ENCODE peak calls at places on chromosomes 5 and 9, in nine cellular contexts. One of them, this sample, is unnamed.

GRCh38 chr5:116320486-116320885 is 235.7 kb downstream of the COMMD10 start:
- DNase-seq in EL: no peak
- DNase-seq in heart right ventricle: peak; percentile 16
- DNase-seq in fibroblast of lung: peak; percentile 52
- DNase-seq in NCI-H345: no peak
- DNase-seq in activated T-cell treated with anti-CD3 and anti-CD28 coated beads, Interleukin-2, amount 50 U/mL, for 1 hour: no peak
- DNase-seq in psoas muscle: no peak
- DNase-seq in body of pancreas: no peak
- DNase-seq in AG04449: peak; percentile 3
- DNase-seq in this sample: no peak

GRCh38 chr5:88203977-88204735 is 64.5 kb downstream of the TMEM161B start:
- DNase-seq in EL: no peak
- DNase-seq in heart right ventricle: no peak
- DNase-seq in fibroblast of lung: no peak
- DNase-seq in NCI-H345: no peak
- DNase-seq in activated T-cell treated with anti-CD3 and anti-CD28 coated beads, Interleukin-2, amount 50 U/mL, for 1 hour: no peak
- DNase-seq in psoas muscle: no peak
- DNase-seq in body of pancreas: no peak
- DNase-seq in AG04449: no peak
- DNase-seq in this sample: no peak

GRCh38 chr9:133103183-133103986 is 17.7 kb downstream of the RALGDS start:
- DNase-seq in EL: peak; percentile 49
- DNase-seq in heart right ventricle: peak; percentile 61
- DNase-seq in fibroblast of lung: peak; percentile 32
- DNase-seq in NCI-H345: peak; percentile 25
- DNase-seq in activated T-cell treated with anti-CD3 and anti-CD28 coated beads, Interleukin-2, amount 50 U/mL, for 1 hour: peak; percentile 67
- DNase-seq in psoas muscle: peak; percentile 76
- DNase-seq in body of pancreas: peak; percentile 78
- DNase-seq in AG04449: no peak
- DNase-seq in this sample: peak; percentile 78

GRCh38 chr5:141529002-141529401 is 40.1 kb downstream of the PCDHGC5 start:
- DNase-seq in EL: peak; percentile 69
- DNase-seq in heart right ventricle: peak; percentile 58
- DNase-seq in fibroblast of lung: peak; percentile 81
- DNase-seq in NCI-H345: no peak
- DNase-seq in activated T-cell treated with anti-CD3 and anti-CD28 coated beads, Interleukin-2, amount 50 U/mL, for 1 hour: no peak
- DNase-seq in psoas muscle: peak; percentile 58
- DNase-seq in body of pancreas: peak; percentile 38
- DNase-seq in AG04449: no peak
- DNase-seq in this sample: peak; percentile 47

GRCh38 chr9:34554211-34555001 is 31.6 kb upstream of the ENHO start:
- DNase-seq in EL: no peak
- DNase-seq in heart right ventricle: no peak
- DNase-seq in fibroblast of lung: no peak
- DNase-seq in NCI-H345: peak; percentile 88
- DNase-seq in activated T-cell treated with anti-CD3 and anti-CD28 coated beads, Interleukin-2, amount 50 U/mL, for 1 hour: no peak
- DNase-seq in psoas muscle: no peak
- DNase-seq in body of pancreas: no peak
- DNase-seq in AG04449: no peak
- DNase-seq in this sample: no peak

GRCh38 chr5:147880461-147880860 is 1.9 kb downstream of the SCGB3A2 start:
- DNase-seq in EL: no peak
- DNase-seq in heart right ventricle: no peak
- DNase-seq in fibroblast of lung: no peak
- DNase-seq in NCI-H345: no peak
- DNase-seq in activated T-cell treated with anti-CD3 and anti-CD28 coated beads, Interleukin-2, amount 50 U/mL, for 1 hour: no peak
- DNase-seq in psoas muscle: no peak
- DNase-seq in body of pancreas: no peak
- DNase-seq in AG04449: no peak
- DNase-seq in this sample: no peak

GRCh38 chr5:145619806-145620205 is 215.3 kb downstream of the PRELID2 start:
- DNase-seq in EL: peak; percentile 3
- DNase-seq in heart right ventricle: no peak
- DNase-seq in fibroblast of lung: peak; percentile 2
- DNase-seq in NCI-H345: no peak
- DNase-seq in activated T-cell treated with anti-CD3 and anti-CD28 coated beads, Interleukin-2, amount 50 U/mL, for 1 hour: no peak
- DNase-seq in psoas muscle: no peak
- DNase-seq in body of pancreas: no peak
- DNase-seq in AG04449: no peak
- DNase-seq in this sample: no peak

GRCh38 chr5:124527220-124527991 is 219.0 kb downstream of the ZNF608 start:
- DNase-seq in EL: no peak
- DNase-seq in heart right ventricle: no peak
- DNase-seq in fibroblast of lung: peak; percentile 42
- DNase-seq in NCI-H345: no peak
- DNase-seq in activated T-cell treated with anti-CD3 and anti-CD28 coated beads, Interleukin-2, amount 50 U/mL, for 1 hour: no peak
- DNase-seq in psoas muscle: no peak
- DNase-seq in body of pancreas: no peak
- DNase-seq in AG04449: no peak
- DNase-seq in this sample: no peak

GRCh38 chr5:165504716-165505115 is 1999.3 kb downstream of the MAT2B start:
- DNase-seq in EL: no peak
- DNase-seq in heart right ventricle: no peak
- DNase-seq in fibroblast of lung: no peak
- DNase-seq in NCI-H345: no peak
- DNase-seq in activated T-cell treated with anti-CD3 and anti-CD28 coated beads, Interleukin-2, amount 50 U/mL, for 1 hour: no peak
- DNase-seq in psoas muscle: no peak
- DNase-seq in body of pancreas: no peak
- DNase-seq in AG04449: no peak
- DNase-seq in this sample: no peak

GRCh38 chr5:168155585-168155984 is 135.9 kb upstream of the WWC1 start:
- DNase-seq in EL: no peak
- DNase-seq in heart right ventricle: no peak
- DNase-seq in fibroblast of lung: no peak
- DNase-seq in NCI-H345: no peak
- DNase-seq in activated T-cell treated with anti-CD3 and anti-CD28 coated beads, Interleukin-2, amount 50 U/mL, for 1 hour: no peak
- DNase-seq in psoas muscle: no peak
- DNase-seq in body of pancreas: no peak
- DNase-seq in AG04449: no peak
- DNase-seq in this sample: no peak

GRCh38 chr9:105158020-105158419 is 86.4 kb upstream of the SLC44A1 start:
- DNase-seq in EL: no peak
- DNase-seq in heart right ventricle: no peak
- DNase-seq in fibroblast of lung: no peak
- DNase-seq in NCI-H345: no peak
- DNase-seq in activated T-cell treated with anti-CD3 and anti-CD28 coated beads, Interleukin-2, amount 50 U/mL, for 1 hour: no peak
- DNase-seq in psoas muscle: no peak
- DNase-seq in body of pancreas: no peak
- DNase-seq in AG04449: no peak
- DNase-seq in this sample: no peak

GRCh38 chr9:100739666-100740065 is 161.8 kb downstream of the CAVIN4 start:
- DNase-seq in EL: no peak
- DNase-seq in heart right ventricle: no peak
- DNase-seq in fibroblast of lung: no peak
- DNase-seq in NCI-H345: no peak
- DNase-seq in activated T-cell treated with anti-CD3 and anti-CD28 coated beads, Interleukin-2, amount 50 U/mL, for 1 hour: no peak
- DNase-seq in psoas muscle: no peak
- DNase-seq in body of pancreas: no peak
- DNase-seq in AG04449: no peak
- DNase-seq in this sample: no peak

GRCh38 chr5:179862891-179863290 is 4.3 kb upstream of the MRNIP start:
- DNase-seq in EL: no peak
- DNase-seq in heart right ventricle: no peak
- DNase-seq in fibroblast of lung: no peak
- DNase-seq in NCI-H345: no peak
- DNase-seq in activated T-cell treated with anti-CD3 and anti-CD28 coated beads, Interleukin-2, amount 50 U/mL, for 1 hour: no peak
- DNase-seq in psoas muscle: no peak
- DNase-seq in body of pancreas: no peak
- DNase-seq in AG04449: no peak
- DNase-seq in this sample: no peak

GRCh38 chr5:111551120-111551519 is 38.8 kb upstream of the STARD4 start:
- DNase-seq in EL: no peak
- DNase-seq in heart right ventricle: no peak
- DNase-seq in fibroblast of lung: no peak
- DNase-seq in NCI-H345: no peak
- DNase-seq in activated T-cell treated with anti-CD3 and anti-CD28 coated beads, Interleukin-2, amount 50 U/mL, for 1 hour: no peak
- DNase-seq in psoas muscle: no peak
- DNase-seq in body of pancreas: no peak
- DNase-seq in AG04449: no peak
- DNase-seq in this sample: no peak

GRCh38 chr9:99003308-99003707 is 59.6 kb downstream of the COL15A1 start:
- DNase-seq in EL: no peak
- DNase-seq in heart right ventricle: no peak
- DNase-seq in fibroblast of lung: no peak
- DNase-seq in NCI-H345: no peak
- DNase-seq in activated T-cell treated with anti-CD3 and anti-CD28 coated beads, Interleukin-2, amount 50 U/mL, for 1 hour: no peak
- DNase-seq in psoas muscle: no peak
- DNase-seq in body of pancreas: no peak
- DNase-seq in AG04449: no peak
- DNase-seq in this sample: no peak

GRCh38 chr5:67493676-67494075 is 297.1 kb upstream of the CD180 start:
- DNase-seq in EL: peak; percentile 21
- DNase-seq in heart right ventricle: peak; percentile 44
- DNase-seq in fibroblast of lung: peak; percentile 37
- DNase-seq in NCI-H345: peak; percentile 54
- DNase-seq in activated T-cell treated with anti-CD3 and anti-CD28 coated beads, Interleukin-2, amount 50 U/mL, for 1 hour: no peak
- DNase-seq in psoas muscle: peak; percentile 30
- DNase-seq in body of pancreas: no peak
- DNase-seq in AG04449: no peak
- DNase-seq in this sample: peak; percentile 52

GRCh38 chr9:14212116-14212515 is 101.8 kb downstream of the NFIB start:
- DNase-seq in EL: peak; percentile 15
- DNase-seq in heart right ventricle: no peak
- DNase-seq in fibroblast of lung: peak; percentile 73
- DNase-seq in NCI-H345: no peak
- DNase-seq in activated T-cell treated with anti-CD3 and anti-CD28 coated beads, Interleukin-2, amount 50 U/mL, for 1 hour: no peak
- DNase-seq in psoas muscle: no peak
- DNase-seq in body of pancreas: no peak
- DNase-seq in AG04449: no peak
- DNase-seq in this sample: no peak

GRCh38 chr5:178199581-178200434 is 4.5 kb upstream of the HNRNPAB start:
- DNase-seq in EL: no peak
- DNase-seq in heart right ventricle: no peak
- DNase-seq in fibroblast of lung: no peak
- DNase-seq in NCI-H345: no peak
- DNase-seq in activated T-cell treated with anti-CD3 and anti-CD28 coated beads, Interleukin-2, amount 50 U/mL, for 1 hour: no peak
- DNase-seq in psoas muscle: no peak
- DNase-seq in body of pancreas: no peak
- DNase-seq in AG04449: no peak
- DNase-seq in this sample: no peak

GRCh38 chr9:89012294-89013042 is 21.2 kb downstream of the S1PR3 start:
- DNase-seq in EL: no peak
- DNase-seq in heart right ventricle: no peak
- DNase-seq in fibroblast of lung: no peak
- DNase-seq in NCI-H345: no peak
- DNase-seq in activated T-cell treated with anti-CD3 and anti-CD28 coated beads, Interleukin-2, amount 50 U/mL, for 1 hour: no peak
- DNase-seq in psoas muscle: no peak
- DNase-seq in body of pancreas: no peak
- DNase-seq in AG04449: no peak
- DNase-seq in this sample: no peak

GRCh38 chr5:9789818-9790217 is 159.7 kb upstream of the TAS2R1 start:
- DNase-seq in EL: no peak
- DNase-seq in heart right ventricle: no peak
- DNase-seq in fibroblast of lung: no peak
- DNase-seq in NCI-H345: no peak
- DNase-seq in activated T-cell treated with anti-CD3 and anti-CD28 coated beads, Interleukin-2, amount 50 U/mL, for 1 hour: no peak
- DNase-seq in psoas muscle: no peak
- DNase-seq in body of pancreas: no peak
- DNase-seq in AG04449: no peak
- DNase-seq in this sample: no peak

GRCh38 chr9:84755375-84755774 is 85.8 kb downstream of the NTRK2 start:
- DNase-seq in EL: no peak
- DNase-seq in heart right ventricle: no peak
- DNase-seq in fibroblast of lung: no peak
- DNase-seq in NCI-H345: no peak
- DNase-seq in activated T-cell treated with anti-CD3 and anti-CD28 coated beads, Interleukin-2, amount 50 U/mL, for 1 hour: no peak
- DNase-seq in psoas muscle: no peak
- DNase-seq in body of pancreas: no peak
- DNase-seq in AG04449: no peak
- DNase-seq in this sample: no peak

GRCh38 chr5:159156426-159156835 is 52.9 kb downstream of the RNF145 start:
- DNase-seq in EL: no peak
- DNase-seq in heart right ventricle: no peak
- DNase-seq in fibroblast of lung: no peak
- DNase-seq in NCI-H345: no peak
- DNase-seq in activated T-cell treated with anti-CD3 and anti-CD28 coated beads, Interleukin-2, amount 50 U/mL, for 1 hour: no peak
- DNase-seq in psoas muscle: no peak
- DNase-seq in body of pancreas: no peak
- DNase-seq in AG04449: no peak
- DNase-seq in this sample: no peak

GRCh38 chr9:16267336-16268036 is 603.0 kb downstream of the BNC2 start:
- DNase-seq in EL: peak; percentile 42
- DNase-seq in heart right ventricle: no peak
- DNase-seq in fibroblast of lung: peak; percentile 76
- DNase-seq in NCI-H345: peak; percentile 23
- DNase-seq in activated T-cell treated with anti-CD3 and anti-CD28 coated beads, Interleukin-2, amount 50 U/mL, for 1 hour: no peak
- DNase-seq in psoas muscle: no peak
- DNase-seq in body of pancreas: no peak
- DNase-seq in AG04449: no peak
- DNase-seq in this sample: peak; percentile 12

GRCh38 chr5:53123702-53124101 is 14.1 kb upstream of the MOCS2 start:
- DNase-seq in EL: peak; percentile 25
- DNase-seq in heart right ventricle: no peak
- DNase-seq in fibroblast of lung: peak; percentile 52
- DNase-seq in NCI-H345: no peak
- DNase-seq in activated T-cell treated with anti-CD3 and anti-CD28 coated beads, Interleukin-2, amount 50 U/mL, for 1 hour: no peak
- DNase-seq in psoas muscle: no peak
- DNase-seq in body of pancreas: no peak
- DNase-seq in AG04449: no peak
- DNase-seq in this sample: peak; percentile 19

GRCh38 chr5:133489632-133490031 is 122.7 kb downstream of the FSTL4 start:
- DNase-seq in EL: no peak
- DNase-seq in heart right ventricle: no peak
- DNase-seq in fibroblast of lung: no peak
- DNase-seq in NCI-H345: peak; percentile 8
- DNase-seq in activated T-cell treated with anti-CD3 and anti-CD28 coated beads, Interleukin-2, amount 50 U/mL, for 1 hour: no peak
- DNase-seq in psoas muscle: no peak
- DNase-seq in body of pancreas: no peak
- DNase-seq in AG04449: no peak
- DNase-seq in this sample: no peak

GRCh38 chr5:147407094-147407681 is 102.7 kb downstream of the DPYSL3 start:
- DNase-seq in EL: no peak
- DNase-seq in heart right ventricle: no peak
- DNase-seq in fibroblast of lung: peak; percentile 64
- DNase-seq in NCI-H345: no peak
- DNase-seq in activated T-cell treated with anti-CD3 and anti-CD28 coated beads, Interleukin-2, amount 50 U/mL, for 1 hour: no peak
- DNase-seq in psoas muscle: no peak
- DNase-seq in body of pancreas: no peak
- DNase-seq in AG04449: peak; percentile 70
- DNase-seq in this sample: peak; percentile 34

GRCh38 chr5:74588415-74588814 is 52.1 kb downstream of the ENC1 start:
- DNase-seq in EL: no peak
- DNase-seq in heart right ventricle: no peak
- DNase-seq in fibroblast of lung: no peak
- DNase-seq in NCI-H345: no peak
- DNase-seq in activated T-cell treated with anti-CD3 and anti-CD28 coated beads, Interleukin-2, amount 50 U/mL, for 1 hour: no peak
- DNase-seq in psoas muscle: no peak
- DNase-seq in body of pancreas: no peak
- DNase-seq in AG04449: no peak
- DNase-seq in this sample: no peak

GRCh38 chr5:16135506-16135905 is 44.1 kb downstream of the MARCHF11 start:
- DNase-seq in EL: peak; percentile 27
- DNase-seq in heart right ventricle: no peak
- DNase-seq in fibroblast of lung: no peak
- DNase-seq in NCI-H345: no peak
- DNase-seq in activated T-cell treated with anti-CD3 and anti-CD28 coated beads, Interleukin-2, amount 50 U/mL, for 1 hour: no peak
- DNase-seq in psoas muscle: no peak
- DNase-seq in body of pancreas: no peak
- DNase-seq in AG04449: no peak
- DNase-seq in this sample: no peak

GRCh38 chr9:135154050-135154570 is 66.6 kb downstream of the OLFM1 start:
- DNase-seq in EL: no peak
- DNase-seq in heart right ventricle: no peak
- DNase-seq in fibroblast of lung: no peak
- DNase-seq in NCI-H345: no peak
- DNase-seq in activated T-cell treated with anti-CD3 and anti-CD28 coated beads, Interleukin-2, amount 50 U/mL, for 1 hour: no peak
- DNase-seq in psoas muscle: no peak
- DNase-seq in body of pancreas: no peak
- DNase-seq in AG04449: no peak
- DNase-seq in this sample: no peak